ENCODE peak calls at places on chromosomes 13 and 19, in ten cellular contexts. H, W, G, N, S, Y, V, Z, B and C are unnamed samples.

GRCh38 chr19:7852851-7853759 is 21.1 kb downstream of the PRR36 start:
- DNase-seq in H (peak), S (no peak), N (peak), Y (peak), B (peak), V (peak), W (peak), G (peak), Z (no peak), C (peak)

GRCh38 chr13:110070046-110070445 is 236.9 kb downstream of the COL4A1 start:
- DNase-seq in G (no peak), W (no peak), S (no peak), H (no peak), N (no peak), Y (no peak), Z (no peak), V (no peak), B (no peak), C (no peak)

GRCh38 chr13:78881054-78881453 is 222.1 kb upstream of the OBI1 start:
- DNase-seq in H (no peak), B (no peak), W (no peak), N (no peak), Z (no peak), Y (no peak), V (no peak), S (no peak), G (no peak), C (no peak)

GRCh38 chr13:26184791-26185250 is 37.3 kb downstream of the RNF6 start:
- DNase-seq in H (peak), Y (peak), S (no peak), Z (no peak), N (peak), V (peak), W (peak), G (peak), B (peak), C (peak)

GRCh38 chr13:23509781-23510543 is 60.2 kb upstream of the TNFRSF19 start:
- DNase-seq in B (no peak), S (no peak), Y (no peak), H (no peak), G (no peak), W (no peak), N (no peak), Z (no peak), V (no peak), C (no peak)

GRCh38 chr13:82878536-82878935 is 1003.7 kb downstream of the SLITRK1 start:
- DNase-seq in H (no peak), N (no peak), Z (no peak), W (no peak), V (no peak), B (no peak), G (no peak), S (no peak), Y (no peak), C (no peak)

GRCh38 chr13:100527644-100528043 is 60.9 kb downstream of the GGACT start:
- DNase-seq in B (no peak), S (peak), G (no peak), Z (no peak), H (no peak), Y (no peak), N (no peak), V (no peak), W (no peak), C (no peak)

GRCh38 chr19:3190921-3191805 is 5.4 kb downstream of the NCLN start:
- DNase-seq in S (no peak), N (no peak), Z (no peak), V (no peak), H (no peak), B (no peak), W (peak), Y (no peak), G (no peak), C (no peak)

GRCh38 chr13:35733832-35734231 is 257.3 kb upstream of the MAB21L1 start:
- DNase-seq in V (no peak), Y (no peak), N (no peak), W (no peak), B (peak), H (no peak), Z (peak), G (no peak), S (no peak), C (no peak)

GRCh38 chr19:3618144-3618810 is 8.3 kb downstream of the CACTIN start:
- DNase-seq in G (no peak), H (peak), B (peak), S (no peak), Y (peak), N (peak), W (peak), V (peak), Z (no peak), C (peak)

GRCh38 chr19:38266070-38266469 is 1.7 kb downstream of the SPINT2 start:
- DNase-seq in V (no peak), Y (no peak), N (peak), G (peak), Z (no peak), S (no peak), W (no peak), H (no peak), B (no peak), C (no peak)

GRCh38 chr13:99812611-99813010 is 159.0 kb downstream of the ZIC5 start:
- DNase-seq in G (no peak), Y (no peak), H (no peak), B (no peak), V (no peak), S (no peak), N (no peak), W (no peak), Z (no peak), C (no peak)

GRCh38 chr13:64078025-64078424 is 2662.4 kb upstream of the PCDH20 start:
- DNase-seq in V (no peak), Z (no peak), G (no peak), Y (no peak), S (no peak), H (no peak), N (no peak), B (no peak), W (no peak), C (no peak)

GRCh38 chr13:101579291-101579802 is 126.9 kb downstream of the ITGBL1 start:
- DNase-seq in Z (no peak), V (no peak), B (peak), N (no peak), H (no peak), S (no peak), G (no peak), W (no peak), Y (no peak), C (no peak)

GRCh38 chr13:113207890-113208423 is 512 bp downstream of the PCID2 start:
- DNase-seq in Z (no peak), Y (no peak), H (no peak), S (no peak), B (peak), W (no peak), N (peak), G (no peak), V (peak), C (no peak)

GRCh38 chr19:13022111-13022858 is 27.0 kb downstream of the NFIX start:
- DNase-seq in S (no peak), G (no peak), Z (no peak), N (no peak), Y (no peak), W (no peak), H (no peak), B (no peak), V (no peak), C (no peak)

GRCh38 chr13:109779074-109779473 is 7.3 kb downstream of the IRS2 start:
- DNase-seq in Y (no peak), Z (no peak), V (no peak), S (no peak), W (no peak), H (no peak), B (no peak), N (no peak), G (no peak), C (no peak)

GRCh38 chr19:2353895-2354592 is 6.0 kb upstream of the TMPRSS9 start:
- DNase-seq in W (no peak), Y (no peak), N (no peak), H (no peak), Z (no peak), G (no peak), S (no peak), V (no peak), B (no peak), C (no peak)

GRCh38 chr19:12754465-12755196 is 3.0 kb downstream of the BEST2 start:
- DNase-seq in G (no peak), W (no peak), H (no peak), Y (no peak), Z (no peak), V (no peak), N (no peak), B (no peak), S (no peak), C (no peak)

GRCh38 chr19:35000338-35000646 is 169 bp downstream of the GRAMD1A start:
- DNase-seq in G (no peak), Y (no peak), Z (no peak), B (no peak), H (no peak), W (no peak), N (no peak), V (no peak), S (no peak), C (no peak)

GRCh38 chr19:35002037-35002535 is 2.0 kb downstream of the GRAMD1A start:
- DNase-seq in S (no peak), V (no peak), N (no peak), B (no peak), Z (no peak), Y (no peak), W (peak), H (no peak), G (no peak), C (no peak)

GRCh38 chr19:34999498-35000337 is at the start of gene GRAMD1A:
- DNase-seq in W (peak), B (peak), V (peak), G (peak), H (peak), Y (peak), N (peak), Z (peak), S (peak), C (peak)

GRCh38 chr19:34998777-34999497 is 1.2 kb upstream of the GRAMD1A start:
- DNase-seq in H (no peak), Z (no peak), N (no peak), Y (peak), S (no peak), V (no peak), G (peak), B (no peak), W (peak), C (no peak)

GRCh38 chr19:35000647-35001501 is 751 bp downstream of the GRAMD1A start:
- DNase-seq in Y (peak), Z (no peak), G (no peak), H (no peak), N (no peak), S (no peak), W (peak), V (peak), B (peak), C (no peak)
- TF ChIP-seq POLR2A in Y (peak), Z (no peak), G (no peak), H (no peak), N (no peak), S (no peak), W (no peak), V (peak), B (peak), C (peak)

GRCh38 chr19:29666634-29667389 is 1.6 kb downstream of the PLEKHF1 start:
- DNase-seq in W (peak), Y (no peak), G (peak), S (no peak), B (peak), H (peak), N (no peak), Z (peak), V (peak), C (no peak)
- TF ChIP-seq POLR2AphosphoS5 in W (peak), Y (no peak), G (no peak), S (no peak), B (no peak), H (no peak), N (peak), Z (peak), V (no peak), C (no peak)

DNA sequence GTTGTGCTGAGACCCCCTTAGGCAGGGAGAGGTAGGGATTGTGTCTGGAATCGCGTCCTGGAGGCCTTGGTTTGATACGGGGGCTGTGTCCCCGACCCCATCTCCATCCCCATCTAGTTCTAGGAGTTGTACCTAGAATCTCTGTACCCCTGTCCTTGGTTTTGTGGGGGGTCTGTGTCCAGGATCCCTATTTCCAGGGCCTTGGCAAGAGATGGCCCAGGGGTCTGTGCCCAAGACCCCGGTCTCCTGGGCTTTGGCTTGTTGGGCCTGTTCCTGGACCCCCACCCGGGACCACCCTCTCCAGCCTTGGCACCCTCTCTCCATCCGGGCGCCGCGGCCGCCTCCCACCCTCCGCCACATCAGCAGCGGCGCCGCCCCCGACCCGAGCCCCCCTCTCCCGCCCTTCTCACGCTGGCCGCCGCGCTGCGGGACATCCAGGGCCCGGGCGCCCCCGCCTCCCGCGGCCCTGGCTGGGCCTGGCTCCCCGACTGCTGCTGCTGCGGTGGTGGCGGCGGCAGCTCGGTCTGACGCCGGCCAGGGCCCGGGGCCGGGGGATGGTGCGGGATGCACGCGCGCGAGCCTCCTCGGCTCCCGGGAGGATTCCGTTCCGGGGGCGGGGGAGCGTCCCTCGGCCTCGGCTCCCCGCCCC is at the start of gene NUMBL:
- DNase-seq in G (no peak), Z (no peak), H (no peak), Y (no peak), S (no peak), N (no peak), V (no peak), B (no peak), W (no peak), C (no peak)
- TF ChIP-seq POLR2A in G (no peak), Z (peak), H (no peak), Y (no peak), S (peak), N (no peak), V (no peak), B (peak), W (no peak), C (no peak)

GRCh38 chr19:17796838-17797168 is 1.9 kb downstream of the B3GNT3 start:
- DNase-seq in G (no peak), S (no peak), H (no peak), W (no peak), N (no peak), B (no peak), V (no peak), Z (no peak), Y (no peak), C (no peak)

GRCh38 chr19:17794731-17795494 is at the start of gene B3GNT3:
- DNase-seq in Z (no peak), V (peak), H (peak), B (no peak), S (no peak), W (no peak), G (peak), N (peak), Y (peak), C (no peak)

GRCh38 chr19:17795495-17795856 is 538 bp downstream of the B3GNT3 start:
- DNase-seq in B (no peak), S (no peak), Z (no peak), H (no peak), W (no peak), Y (no peak), G (no peak), V (no peak), N (no peak), C (no peak)

GRCh38 chr19:17796013-17796837 is 1.3 kb downstream of the B3GNT3 start:
- DNase-seq in B (no peak), H (peak), G (no peak), Y (no peak), Z (no peak), W (no peak), N (no peak), S (no peak), V (peak), C (no peak)

DNA sequence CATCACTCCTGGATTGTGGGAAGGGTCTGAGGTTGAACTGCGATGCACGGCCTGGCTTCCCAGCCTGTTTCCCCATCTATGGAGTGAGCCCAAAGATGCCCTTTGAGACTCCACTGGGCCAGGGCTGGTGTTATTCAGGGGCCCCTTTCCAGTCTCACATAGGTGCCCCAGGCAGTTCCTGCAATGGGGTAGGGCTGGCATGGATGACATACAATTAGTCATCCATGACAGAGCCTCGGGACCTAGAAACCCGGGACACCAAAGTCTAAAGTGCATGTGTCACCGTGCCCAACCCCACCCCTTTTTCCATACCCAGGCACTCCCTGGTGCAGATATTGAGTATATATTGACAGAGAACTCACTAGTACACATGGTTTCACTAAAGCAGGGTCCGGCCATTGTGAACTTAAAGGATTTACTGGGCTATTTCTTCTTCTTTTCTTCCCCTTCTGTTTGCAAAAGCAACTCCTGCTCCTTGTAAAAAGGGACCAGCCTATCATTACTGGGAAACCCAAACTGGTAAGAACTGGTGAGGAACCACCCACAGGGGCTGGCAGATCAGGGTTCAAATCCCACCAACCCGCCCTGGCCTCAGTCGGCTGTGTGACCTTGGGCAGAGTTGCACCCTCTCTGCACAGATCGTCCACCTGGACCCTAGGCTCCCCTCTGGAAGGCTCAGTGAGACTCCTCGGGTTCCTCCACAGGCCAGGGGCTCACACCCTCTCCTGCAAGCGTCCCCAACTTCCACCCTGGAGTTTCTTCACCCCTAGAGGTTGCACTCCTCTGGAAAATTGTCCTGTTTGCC is 2.7 kb downstream of the B3GNT3 start:
- DNase-seq in G (no peak), Z (no peak), N (no peak), S (no peak), Y (no peak), W (no peak), H (peak), B (no peak), V (peak), C (no peak)
- TF ChIP-seq POLR2AphosphoS5 in G (no peak), Z (no peak), N (no peak), S (no peak), Y (no peak), W (no peak), H (no peak), B (no peak), V (peak), C (no peak)

DNA sequence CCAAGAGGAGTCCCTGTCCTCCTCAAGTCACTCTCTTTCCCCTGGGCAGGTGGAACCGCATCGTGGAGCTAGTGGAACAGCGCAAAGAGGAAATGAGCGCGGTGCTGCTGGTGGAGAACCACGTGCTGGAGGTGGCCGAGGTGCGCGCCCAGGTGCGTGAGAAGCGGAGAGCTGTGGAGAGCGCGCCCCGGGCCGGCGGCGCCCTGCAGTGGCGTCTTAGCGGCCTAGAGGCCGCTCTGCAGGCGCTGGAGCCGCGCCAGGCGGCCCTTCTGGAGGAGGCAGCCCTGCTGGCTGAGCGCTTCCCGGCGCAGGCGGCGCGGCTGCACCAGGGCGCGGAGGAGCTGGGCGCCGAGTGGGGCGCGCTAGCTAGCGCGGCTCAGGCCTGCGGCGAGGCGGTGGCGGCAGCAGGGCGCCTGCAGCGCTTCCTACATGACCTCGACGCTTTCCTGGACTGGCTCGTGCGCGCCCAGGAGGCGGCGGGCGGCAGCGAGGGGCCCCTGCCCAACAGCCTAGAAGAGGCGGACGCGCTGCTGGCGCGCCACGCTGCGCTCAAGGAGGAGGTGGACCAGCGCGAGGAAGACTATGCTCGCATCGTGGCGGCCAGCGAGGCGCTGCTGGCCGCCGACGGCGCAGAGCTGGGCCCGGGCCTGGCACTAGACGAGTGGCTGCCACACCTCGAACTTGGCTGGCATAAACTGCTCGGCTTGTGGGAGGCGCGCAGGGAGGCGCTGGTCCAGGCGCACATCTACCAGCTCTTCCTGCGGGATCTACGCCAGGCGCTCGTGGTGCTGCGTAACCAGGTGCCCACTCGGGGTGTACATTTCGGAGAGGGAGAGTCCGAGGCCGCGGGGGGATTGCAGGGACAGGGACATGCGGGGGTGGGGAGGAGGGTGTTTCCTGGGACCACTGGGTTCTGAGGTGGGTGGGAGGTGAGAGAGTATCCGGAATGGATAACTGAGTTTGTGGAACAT is 52.8 kb downstream of the SPTBN4 start:
- DNase-seq in N (peak), Y (no peak), S (no peak), G (no peak), V (no peak), W (no peak), H (peak), B (no peak), Z (no peak), C (no peak)
- TF ChIP-seq POLR2A in N (no peak), Y (no peak), S (no peak), G (no peak), V (no peak), W (no peak), H (no peak), B (no peak), Z (no peak), C (no peak)

GRCh38 chr19:6529937-6530384 is 865 bp upstream of the TNFSF9 start:
- DNase-seq in Y (no peak), S (no peak), H (no peak), W (no peak), N (no peak), G (no peak), V (no peak), B (no peak), Z (no peak), C (no peak)

GRCh38 chr19:6530385-6531162 is at the start of gene TNFSF9:
- DNase-seq in H (peak), Z (no peak), V (peak), G (peak), W (peak), B (peak), N (peak), S (peak), Y (peak), C (peak)

GRCh38 chr19:6529351-6529750 is 1.5 kb upstream of the TNFSF9 start:
- DNase-seq in H (no peak), Z (no peak), V (no peak), S (no peak), N (no peak), G (no peak), B (no peak), Y (no peak), W (no peak), C (no peak)

GRCh38 chr19:6528544-6529121 is 2.2 kb upstream of the TNFSF9 start:
- DNase-seq in G (no peak), S (no peak), B (no peak), Z (no peak), V (peak), H (no peak), Y (no peak), N (peak), W (peak), C (no peak)

DNA sequence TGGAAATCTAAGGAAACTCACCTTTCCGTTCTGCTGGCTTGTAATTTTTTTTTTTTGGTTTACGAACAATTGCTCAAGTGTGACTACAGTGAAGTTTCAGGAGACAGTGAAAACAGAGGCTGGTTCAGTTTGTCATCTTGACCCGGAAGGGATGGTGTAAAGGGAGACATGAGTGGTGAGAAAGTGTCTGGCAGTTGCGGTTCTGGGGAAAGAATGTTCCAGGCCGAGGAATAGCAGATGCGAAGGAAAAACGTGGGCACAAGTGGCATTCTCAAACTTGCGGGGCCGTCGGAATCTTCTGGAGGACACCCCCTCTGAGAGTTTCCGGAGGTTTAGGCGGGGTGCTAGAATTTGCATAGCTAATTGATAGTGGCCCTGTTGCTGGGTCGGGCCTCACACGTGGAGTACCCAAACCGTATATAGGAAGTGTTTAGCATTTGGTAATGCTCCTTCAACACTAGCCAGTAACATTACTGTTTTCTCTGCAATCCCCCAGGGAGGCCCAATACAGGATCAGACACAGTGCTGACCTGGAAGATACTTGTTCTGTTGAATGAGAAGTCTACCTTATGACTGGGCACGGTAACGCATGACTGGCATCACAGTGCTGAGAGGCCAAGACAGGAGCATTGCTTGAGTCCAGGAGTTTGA is 2.8 kb upstream of the TNFSF9 start:
- DNase-seq in V (no peak), W (peak), S (no peak), H (no peak), Y (no peak), B (no peak), N (no peak), G (no peak), Z (no peak), C (peak)
- TF ChIP-seq POLR2AphosphoS5 in V (no peak), W (no peak), S (no peak), H (no peak), Y (no peak), B (no peak), N (no peak), G (no peak), Z (no peak), C (no peak)